ENCODE peak calls at places on chromosomes 4 and X, in four cellular contexts. K is AG20443; O is GM23248; Q is naive thymus-derived CD8-positive, alpha-beta T cell. R is an unnamed sample.

GRCh38 chr4:22987861-22988260 is 295.1 kb downstream of the GBA3 start:
- DNase-seq in K (peak), O (peak), Q (no peak), R (no peak)

GRCh38 chr4:113781439-113782040 is 20.0 kb upstream of the CAMK2D start:
- DNase-seq in K (peak), O (peak), Q (no peak), R (peak)

GRCh38 chrX:86148024-86148511 is at the start of gene DACH2:
- DNase-seq in K (peak), O (peak), Q (no peak), R (peak)

GRCh38 chrX:10634681-10635161 is 14.3 kb upstream of the MID1 start:
- DNase-seq in K (peak), O (peak), Q (no peak), R (peak)

GRCh38 chr4:105990933-105991332 is 95.7 kb downstream of the NPNT start:
- DNase-seq in K (peak), O (peak), Q (no peak), R (peak)

GRCh38 chr4:171022698-171023378 is 790.4 kb upstream of the GALNTL6 start:
- DNase-seq in K (no peak), O (no peak), Q (no peak), R (no peak)

GRCh38 chr4:176238157-176238608 is 30.8 kb downstream of the ASB5 start:
- DNase-seq in K (peak), O (peak), Q (no peak), R (no peak)

GRCh38 chrX:155056877-155057792 is 13.8 kb downstream of the CMC4 start:
- DNase-seq in K (peak), O (peak), Q (peak), R (peak)

GRCh38 chr4:150799207-150799606 is 215.9 kb downstream of the LRBA start:
- DNase-seq in K (no peak), O (no peak), Q (no peak), R (no peak)

GRCh38 chr4:150078041-150078995 is at the start of gene DCLK2:
- DNase-seq in K (peak), O (peak), Q (no peak), R (peak)

GRCh38 chr4:150385606-150386005 is 196.3 kb upstream of the MAB21L2 start:
- DNase-seq in K (peak), O (peak), Q (no peak), R (peak)

GRCh38 chrX:107571296-107571998 is 56.9 kb upstream of the PRPS1 start:
- DNase-seq in K (peak), O (peak), Q (no peak), R (no peak)

GRCh38 chrX:87517571-87518141 is at the start of gene KLHL4:
- DNase-seq in K (no peak), O (peak), Q (no peak), R (no peak)

GRCh38 chr4:58649236-58649635 is 1539.1 kb upstream of the IGFBP7 start:
- DNase-seq in K (no peak), O (no peak), Q (no peak), R (peak)

GRCh38 chrX:19094654-19095053 is 27.6 kb downstream of the ADGRG2 start:
- DNase-seq in K (no peak), O (no peak), Q (no peak), R (no peak)

GRCh38 chr4:77579406-77580076 is 26.1 kb upstream of the CXCL13 start:
- DNase-seq in K (peak), O (peak), Q (no peak), R (no peak)

GRCh38 chr4:153506972-153507678 is 41.0 kb downstream of the TMEM131L start:
- DNase-seq in K (no peak), O (no peak), Q (no peak), R (no peak)

GRCh38 chrX:155417769-155418168 is 35.9 kb downstream of the F8A2 start:
- DNase-seq in K (no peak), O (no peak), Q (no peak), R (no peak)

GRCh38 chrX:118571829-118572228 is 76.2 kb downstream of the DOCK11 start:
- DNase-seq in K (no peak), O (peak), Q (no peak), R (no peak)

GRCh38 chrX:109155161-109155560 is 326.7 kb downstream of the GUCY2F start:
- DNase-seq in K (no peak), O (no peak), Q (no peak), R (no peak)

GRCh38 chrX:19824603-19825002 is 62.8 kb downstream of the SH3KBP1 start:
- DNase-seq in K (peak), O (peak), Q (no peak), R (no peak)

GRCh38 chrX:97563531-97564133 is 679.9 kb downstream of the RPA4 start:
- DNase-seq in K (peak), O (peak), Q (peak), R (no peak)

GRCh38 chr4:182354867-182355266 is 111.7 kb downstream of the TENM3 start:
- DNase-seq in K (peak), O (no peak), Q (no peak), R (peak)

GRCh38 chrX:10813761-10814160 is 193.4 kb upstream of the MID1 start:
- DNase-seq in K (no peak), O (no peak), Q (no peak), R (no peak)

GRCh38 chr4:158008551-158009218 is 164.1 kb downstream of the GASK1B start:
- DNase-seq in K (peak), O (peak), Q (no peak), R (no peak)

GRCh38 chrX:24063488-24063887 is 8.7 kb downstream of the EIF2S3 start:
- DNase-seq in K (no peak), O (no peak), Q (no peak), R (no peak)

GRCh38 chr4:144599621-144600020 is 46.3 kb upstream of the HHIP start:
- DNase-seq in K (no peak), O (no peak), Q (no peak), R (no peak)